ENCODE peak calls at places on chromosomes 1 and 21, in six cellular contexts. U is H9, C is mesenchymal stem cell, D is IMR-90, B is trophoblast cell, L is H1. G is an unnamed sample.

GRCh38 chr1:21216835-21217811 is 40.4 kb upstream of the EIF4G3 start:
- DNase-seq in L (no peak), D (peak; percentile 39), C (peak; percentile 46), B (peak; percentile 82), U (peak; percentile 71), G (no peak)

GRCh38 chr1:150321826-150322166 is 463 bp downstream of the PRPF3 start:
- DNase-seq in L (no peak), C (no peak), D (no peak), U (no peak), B (no peak), G (peak; percentile 6)

GRCh38 chr1:109152196-109152595 is 38.3 kb downstream of the ELAPOR1 start:
- DNase-seq in L (no peak), D (no peak), C (no peak), U (no peak), B (no peak), G (no peak)

GRCh38 chr1:25720624-25721023 is 79.4 kb upstream of the SELENON start:
- DNase-seq in D (peak; percentile 42), C (no peak), B (no peak), L (no peak), U (no peak), G (no peak)

GRCh38 chr1:161998811-161999210 is 24.9 kb downstream of the OLFML2B start:
- DNase-seq in B (peak; percentile 38), U (no peak), L (no peak), C (no peak), D (no peak), G (no peak)

GRCh38 chr1:222555992-222556615 is 8.2 kb upstream of the HHIPL2 start:
- DNase-seq in B (no peak), D (peak; percentile 9), U (no peak), L (no peak), C (no peak), G (no peak)

GRCh38 chr1:110746644-110747259 is 72.0 kb upstream of the KCNA3 start:
- DNase-seq in U (peak; percentile 67), C (peak; percentile 47), B (peak; percentile 86), D (peak; percentile 53), L (peak; percentile 19), G (peak; percentile 71)

GRCh38 chr1:231949277-231950122 is 322.9 kb downstream of the DISC1 start:
- DNase-seq in U (peak; percentile 73), L (peak; percentile 27), D (no peak), B (no peak), C (no peak), G (no peak)

GRCh38 chr1:2375246-2375922 is 16.0 kb downstream of the MORN1 start:
- DNase-seq in B (peak; percentile 51), U (no peak), L (no peak), D (no peak), C (no peak), G (no peak)

GRCh38 chr1:155977607-155978324 is 581 bp downstream of the ARHGEF2 start:
- DNase-seq in U (peak; percentile 45), D (no peak), L (no peak), B (peak; percentile 42), C (peak; percentile 38), G (no peak)

GRCh38 chr21:34530264-34530663 is 18.3 kb upstream of the KCNE1 start:
- DNase-seq in U (no peak), C (peak; percentile 74), L (no peak), D (peak; percentile 86), B (no peak), G (no peak)

GRCh38 chr1:185734929-185735666 is 907 bp downstream of the HMCN1 start:
- DNase-seq in B (peak; percentile 67), U (no peak), L (no peak), D (peak; percentile 22), C (peak; percentile 25), G (no peak)

GRCh38 chr1:54721719-54722118 is 6.1 kb downstream of the TTC4 start:
- DNase-seq in C (no peak), D (no peak), U (no peak), B (no peak), L (no peak), G (no peak)

GRCh38 chr21:34790834-34791233 is 122.0 kb downstream of the CLIC6 start:
- DNase-seq in U (no peak), C (no peak), B (no peak), D (peak; percentile 42), L (no peak), G (no peak)

GRCh38 chr1:94335950-94336349 is 82.2 kb upstream of the ABCD3 start:
- DNase-seq in U (peak; percentile 67), L (no peak), C (peak; percentile 90), D (peak; percentile 95), B (peak; percentile 78), G (peak; percentile 70)
- H4K91ac ChIP-seq in U (no peak overlapping the region), L (no peak overlapping the region), C (no peak overlapping the region), D (no peak overlapping the region), B (peak overlapping the region; percentile 69), G (no peak overlapping the region)

GRCh38 chr1:30823969-30824735 is 66.6 kb upstream of the LAPTM5 start:
- DNase-seq in U (peak; percentile 97), B (peak; percentile 94), D (peak; percentile 100), C (peak; percentile 99), L (peak; percentile 85), G (peak; percentile 93)

GRCh38 chr1:30822006-30822405 is 64.4 kb upstream of the LAPTM5 start:
- DNase-seq in B (no peak), L (no peak), C (no peak), D (no peak), U (no peak), G (no peak)

GRCh38 chr1:30824736-30825429 is 67.3 kb upstream of the LAPTM5 start:
- DNase-seq in D (no peak), B (no peak), L (no peak), U (no peak), C (no peak), G (no peak)

GRCh38 chr1:30823627-30823968 is 66.0 kb upstream of the LAPTM5 start:
- DNase-seq in C (no peak), L (no peak), D (no peak), U (no peak), B (no peak), G (no peak)

DNA sequence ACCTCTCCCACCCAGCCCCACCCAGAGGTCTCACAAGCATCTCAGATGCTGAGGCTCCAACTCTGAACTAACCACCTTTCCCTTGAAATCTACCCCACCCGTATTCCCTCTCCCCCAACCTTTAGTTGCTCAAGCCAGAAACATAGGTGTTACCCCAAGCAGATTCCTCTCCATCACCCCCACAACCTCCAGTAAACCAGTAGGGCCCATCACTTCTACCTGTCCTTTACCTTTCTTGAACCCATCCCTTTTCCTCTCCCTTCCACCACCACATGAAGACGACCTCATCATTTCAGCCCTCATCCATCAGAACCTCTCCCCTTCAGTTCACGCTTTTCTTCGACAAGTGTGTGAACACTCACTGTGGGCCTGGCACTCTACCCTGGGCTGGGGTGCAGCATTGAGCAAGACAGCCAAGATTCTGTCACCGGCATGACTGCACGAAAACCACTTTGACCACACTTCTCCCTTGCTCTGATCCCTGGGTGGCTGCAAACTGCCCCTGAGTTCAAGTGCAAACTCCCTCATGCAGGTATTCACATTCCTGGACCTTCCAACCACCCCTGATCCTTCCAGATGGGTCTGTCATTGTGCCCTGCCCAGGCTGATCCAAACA is 65.5 kb upstream of the LAPTM5 start:
- DNase-seq in U (no peak), L (no peak), C (peak; percentile 49), B (no peak), D (no peak), G (no peak)
- H4K91ac ChIP-seq in U (no peak overlapping the region), L (peak overlapping the region; percentile 26), C (peak overlapping the region; percentile 99), B (peak overlapping the region; percentile 84), D (peak overlapping the region; percentile 97), G (no peak overlapping the region)

DNA sequence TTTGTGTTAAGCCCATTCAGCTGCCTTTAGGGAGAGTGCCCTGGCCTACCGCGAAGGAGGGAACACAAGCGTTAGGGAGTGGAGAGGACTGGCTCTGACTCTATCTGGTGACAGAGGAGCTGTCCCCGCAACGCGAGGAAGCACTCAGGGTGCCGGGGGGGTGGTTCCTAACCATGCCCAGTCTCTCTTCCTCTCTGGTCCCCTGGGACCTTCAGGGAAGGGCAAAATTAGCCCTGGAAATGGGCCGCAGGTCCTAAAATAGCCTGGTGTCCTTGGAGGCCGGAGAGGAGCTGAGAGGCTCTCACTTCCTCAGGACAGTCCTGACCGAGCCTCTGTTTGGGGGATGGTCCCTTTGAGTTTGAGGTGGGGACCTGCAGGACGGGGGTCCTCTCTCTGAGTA is 5.8 kb downstream of the SLC45A1 start:
- DNase-seq in U (no peak), C (no peak), L (no peak), D (no peak), B (no peak), G (no peak)
- H4K91ac ChIP-seq in U (no peak overlapping the region), C (no peak overlapping the region), L (no peak overlapping the region), D (no peak overlapping the region), B (no peak overlapping the region), G (no peak overlapping the region)

DNA sequence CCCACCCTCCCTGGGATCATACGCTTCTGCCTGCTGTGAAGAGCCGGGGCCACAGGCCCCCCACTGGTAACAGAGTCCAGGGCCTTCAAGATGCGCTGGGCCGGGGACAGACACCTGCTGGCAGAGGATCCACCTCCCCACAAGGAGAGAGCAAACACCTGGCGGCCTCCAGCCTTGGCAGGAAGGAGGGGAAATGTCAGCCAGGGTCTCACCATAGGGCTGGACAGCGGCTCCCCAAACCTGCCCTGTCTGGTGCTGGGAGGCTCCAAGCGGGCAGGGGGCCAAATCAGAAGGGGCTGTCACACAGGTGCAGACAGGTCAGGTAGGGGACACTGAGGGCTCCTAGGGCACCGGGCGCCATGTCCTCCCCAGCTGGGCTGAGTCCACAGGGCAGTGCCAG is 58.9 kb downstream of the KCNAB2 start:
- DNase-seq in B (no peak), L (no peak), D (no peak), U (no peak), C (no peak), G (no peak)
- H4K91ac ChIP-seq in B (no peak overlapping the region), L (no peak overlapping the region), D (no peak overlapping the region), U (no peak overlapping the region), C (peak overlapping the region; percentile 10), G (no peak overlapping the region)

DNA sequence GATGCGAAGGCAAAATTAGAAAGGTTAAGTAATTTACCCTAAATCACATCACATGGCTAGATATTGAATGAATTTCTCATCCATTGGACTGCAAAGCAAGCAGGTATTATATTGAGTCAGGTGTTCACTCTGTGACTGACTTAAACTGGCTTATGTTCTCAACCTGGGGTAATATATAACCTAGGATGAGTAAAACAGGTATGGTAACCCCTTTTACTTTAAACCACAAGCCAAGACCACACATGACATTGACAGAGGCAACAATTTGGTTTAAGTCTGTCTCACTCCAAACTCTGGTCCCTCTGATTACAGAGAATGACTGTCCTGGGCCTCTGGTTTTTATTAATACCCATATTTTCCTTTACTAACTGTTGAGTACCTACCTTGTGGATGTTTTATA is 33.3 kb downstream of the MAEL start:
- DNase-seq in D (no peak), U (no peak), B (no peak), C (no peak), L (no peak), G (no peak)
- H4K91ac ChIP-seq in D (no peak overlapping the region), U (no peak overlapping the region), B (no peak overlapping the region), C (no peak overlapping the region), L (no peak overlapping the region), G (no peak overlapping the region)

GRCh38 chr1:108000620-108001105 is 35.7 kb upstream of the VAV3 start:
- DNase-seq in C (peak; percentile 78), L (no peak), U (no peak), B (no peak), D (peak; percentile 24), G (no peak)

GRCh38 chr1:107993920-107994319 is 28.9 kb upstream of the VAV3 start:
- DNase-seq in D (no peak), C (no peak), B (peak; percentile 75), U (no peak), L (no peak), G (no peak)

GRCh38 chr1:107992341-107992740 is 27.4 kb upstream of the VAV3 start:
- DNase-seq in L (no peak), U (no peak), B (no peak), D (no peak), C (no peak), G (no peak)

GRCh38 chr1:107997846-107998245 is 32.9 kb upstream of the VAV3 start:
- DNase-seq in L (no peak), C (no peak), U (no peak), D (no peak), B (no peak), G (no peak)
- H4K91ac ChIP-seq in L (no peak overlapping the region), C (no peak overlapping the region), U (no peak overlapping the region), D (no peak overlapping the region), B (no peak overlapping the region), G (no peak overlapping the region)

G was measured in neuronal stem cell.